ENCODE peak calls at places on chromosomes 11 and 22, in eight cellular contexts. E is heart right ventricle; R is left cardiac atrium; W is right lobe of liver; Z is right cardiac atrium; A is CD4-positive, alpha-beta T cell; T is PC-3; F is activated CD8-positive, alpha-beta memory T cell treated with anti-CD3 and anti-CD28 coated beads, Interleukin-2, amount 10 ng/mL, durations not matched to agents 7 days and 5 days. O is an unnamed sample.

GRCh38 chr11:134978388-134979088 is 566.5 kb upstream of the B3GAT1 start:
- ATAC-seq in E (no peak), R (no peak), W (no peak), Z (no peak), A (no peak), T (no peak), F (no peak), O (no peak)

GRCh38 chr11:38711110-38711509 is 2113.1 kb upstream of the RAG2 start:
- ATAC-seq in E (no peak), R (no peak), W (no peak), Z (no peak), A (no peak), T (no peak), F (no peak), O (no peak)

GRCh38 chr11:10581481-10582019 is 13.1 kb upstream of the LYVE1 start:
- ATAC-seq in E (peak; percentile 66), R (peak; percentile 61), W (peak; percentile 69), Z (peak; percentile 77), A (no peak), T (no peak), F (no peak), O (peak; percentile 69)

GRCh38 chr11:24372491-24372890 is 124.4 kb upstream of the LUZP2 start:
- ATAC-seq in E (no peak), R (no peak), W (no peak), Z (no peak), A (no peak), T (no peak), F (no peak), O (no peak)

GRCh38 chr11:128323381-128323780 is 264.0 kb downstream of the ETS1 start:
- ATAC-seq in E (peak; percentile 52), R (peak; percentile 52), W (peak; percentile 48), Z (peak; percentile 44), A (peak; percentile 10), T (peak; percentile 51), F (peak; percentile 25), O (no peak)

GRCh38 chr11:121422675-121423074 is 29.4 kb upstream of the SORL1 start:
- ATAC-seq in E (no peak), R (no peak), W (no peak), Z (no peak), A (peak; percentile 15), T (no peak), F (no peak), O (no peak)

GRCh38 chr22:19910180-19910744 is 31.3 kb upstream of the COMT start:
- ATAC-seq in E (no peak), R (no peak), W (no peak), Z (no peak), A (no peak), T (no peak), F (no peak), O (no peak)

GRCh38 chr11:95498731-95499396 is 267.9 kb upstream of the SESN3 start:
- ATAC-seq in E (no peak), R (no peak), W (no peak), Z (no peak), A (no peak), T (no peak), F (no peak), O (no peak)

GRCh38 chr11:8810331-8811301 is 100.4 kb upstream of the AKIP1 start:
- ATAC-seq in E (peak; percentile 89), R (peak; percentile 89), W (peak; percentile 86), Z (peak; percentile 90), A (no peak), T (peak; percentile 66), F (peak; percentile 46), O (peak; percentile 84)

GRCh38 chr11:45145421-45146071 is 893 bp upstream of the PRDM11 start:
- ATAC-seq in E (no peak), R (no peak), W (peak; percentile 68), Z (peak; percentile 53), A (no peak), T (no peak), F (no peak), O (no peak)

GRCh38 chr11:8017894-8018741 is 31.0 kb downstream of the EIF3F start:
- ATAC-seq in E (peak; percentile 53), R (peak; percentile 29), W (peak; percentile 6), Z (peak; percentile 58), A (no peak), T (peak; percentile 12), F (no peak), O (peak; percentile 52)

GRCh38 chr11:117966908-117967307 is 19.3 kb upstream of the IL10RA start:
- ATAC-seq in E (no peak), R (no peak), W (no peak), Z (no peak), A (no peak), T (no peak), F (no peak), O (no peak)

GRCh38 chr11:119461250-119461963 is 38.4 kb upstream of the THY1 start:
- ATAC-seq in E (no peak), R (no peak), W (no peak), Z (no peak), A (no peak), T (peak; percentile 87), F (no peak), O (no peak)

GRCh38 chr22:19719488-19720021 is 3.8 kb upstream of the GP1BB start:
- ATAC-seq in E (no peak), R (no peak), W (no peak), Z (no peak), A (no peak), T (no peak), F (no peak), O (no peak)

GRCh38 chr11:128324531-128325141 is 262.7 kb downstream of the ETS1 start:
- ATAC-seq in E (no peak), R (peak; percentile 68), W (no peak), Z (no peak), A (peak; percentile 78), T (no peak), F (peak; percentile 77), O (no peak)

GRCh38 chr22:27438271-27438980 is 363.1 kb downstream of the MN1 start:
- ATAC-seq in E (no peak), R (peak; percentile 61), W (peak; percentile 42), Z (peak; percentile 38), A (no peak), T (peak; percentile 77), F (no peak), O (peak; percentile 42)

GRCh38 chr11:111299111-111300026 is 1.0 kb downstream of the POU2AF3 start:
- ATAC-seq in E (peak; percentile 85), R (peak; percentile 91), W (peak; percentile 74), Z (peak; percentile 95), A (no peak), T (peak; percentile 70), F (no peak), O (peak; percentile 83)

GRCh38 chr11:109667719-109668118 is 245.7 kb downstream of the C11orf87 start:
- ATAC-seq in E (no peak), R (no peak), W (no peak), Z (no peak), A (no peak), T (no peak), F (no peak), O (no peak)

GRCh38 chr11:64566915-64567882 is 23.8 kb upstream of the SLC22A12 start:
- ATAC-seq in E (no peak), R (no peak), W (no peak), Z (peak; percentile 52), A (no peak), T (no peak), F (no peak), O (peak; percentile 12)

GRCh38 chr11:98107736-98108135 is 913.0 kb upstream of the CNTN5 start:
- ATAC-seq in E (peak; percentile 92), R (peak; percentile 80), W (no peak), Z (peak; percentile 82), A (no peak), T (no peak), F (no peak), O (no peak)

GRCh38 chr22:47048123-47049077 is 285.9 kb downstream of the TBC1D22A start:
- ATAC-seq in E (no peak), R (no peak), W (no peak), Z (no peak), A (no peak), T (no peak), F (no peak), O (no peak)

GRCh38 chr11:23679981-23680380 is 816.9 kb upstream of the LUZP2 start:
- ATAC-seq in E (no peak), R (no peak), W (no peak), Z (no peak), A (no peak), T (no peak), F (no peak), O (peak; percentile 34)

GRCh38 chr11:118152020-118152551 is 537 bp downstream of the SCN4B start:
- ATAC-seq in E (peak; percentile 22), R (no peak), W (no peak), Z (peak; percentile 8), A (no peak), T (no peak), F (no peak), O (peak; percentile 4)

GRCh38 chr11:34631737-34632104 is 10.8 kb downstream of the EHF start:
- ATAC-seq in E (no peak), R (no peak), W (peak; percentile 71), Z (no peak), A (no peak), T (peak; percentile 55), F (no peak), O (no peak)

GRCh38 chr22:20094158-20094807 is 14.2 kb downstream of the DGCR8 start:
- ATAC-seq in E (no peak), R (no peak), W (peak; percentile 29), Z (peak; percentile 12), A (no peak), T (no peak), F (no peak), O (no peak)

GRCh38 chr22:35330258-35330861 is 30.7 kb downstream of the TOM1 start:
- ATAC-seq in E (peak; percentile 88), R (peak; percentile 81), W (peak; percentile 66), Z (peak; percentile 71), A (peak; percentile 71), T (no peak), F (peak; percentile 43), O (peak; percentile 78)

GRCh38 chr22:39234157-39234793 is 10.5 kb downstream of the PDGFB start:
- ATAC-seq in E (peak; percentile 83), R (peak; percentile 72), W (peak; percentile 72), Z (peak; percentile 83), A (no peak), T (no peak), F (no peak), O (peak; percentile 61)

GRCh38 chr11:86571273-86571948 is 101.0 kb downstream of the ME3 start:
- ATAC-seq in E (no peak), R (no peak), W (peak; percentile 70), Z (no peak), A (no peak), T (no peak), F (no peak), O (no peak)

GRCh38 chr11:94043241-94043640 is 22.1 kb downstream of the HEPHL1 start:
- ATAC-seq in E (no peak), R (no peak), W (no peak), Z (no peak), A (no peak), T (no peak), F (no peak), O (no peak)

GRCh38 chr11:128592454-128592853 is 5.1 kb upstream of the ETS1 start:
- ATAC-seq in E (peak; percentile 75), R (no peak), W (peak; percentile 77), Z (peak; percentile 86), A (no peak), T (no peak), F (no peak), O (no peak)

GRCh38 chr22:36619797-36620390 is 83.7 kb downstream of the CACNG2 start:
- ATAC-seq in E (no peak), R (no peak), W (no peak), Z (no peak), A (no peak), T (peak; percentile 81), F (no peak), O (no peak)

GRCh38 chr22:34587357-34588356 is 478.3 kb upstream of the ISX start:
- ATAC-seq in E (no peak), R (no peak), W (peak; percentile 86), Z (no peak), A (no peak), T (no peak), F (no peak), O (no peak)

O was measured in gastroesophageal sphincter.